ENCODE peak calls at places on chromosomes 11 and 22, in seven cellular contexts. One of them, this sample, is unnamed.

GRCh38 chr11:11382858-11383532 is 29.9 kb upstream of the CSNK2A3 start:
- DNase-seq in esophagus squamous epithelium: no peak
- DNase-seq in HCT116: no peak
- DNase-seq in fibroblast of lung: no peak
- DNase-seq in vagina: peak; percentile 40
- DNase-seq in adrenal gland: no peak
- DNase-seq in heart left ventricle: no peak
- DNase-seq in this sample: no peak

GRCh38 chr11:73530109-73530508 is 67.8 kb downstream of the FAM168A start:
- DNase-seq in fibroblast of lung: no peak
- DNase-seq in heart left ventricle: no peak
- DNase-seq in esophagus squamous epithelium: no peak
- DNase-seq in HCT116: no peak
- DNase-seq in vagina: no peak
- DNase-seq in adrenal gland: no peak
- DNase-seq in this sample: no peak

GRCh38 chr11:13970986-13971385 is 8.5 kb downstream of the SPON1 start:
- DNase-seq in heart left ventricle: no peak
- DNase-seq in esophagus squamous epithelium: no peak
- DNase-seq in adrenal gland: no peak
- DNase-seq in vagina: no peak
- DNase-seq in HCT116: peak; percentile 24
- DNase-seq in fibroblast of lung: peak; percentile 68
- DNase-seq in this sample: no peak

GRCh38 chr11:36600155-36600554 is 2.1 kb upstream of the RAG2 start:
- DNase-seq in fibroblast of lung: no peak
- DNase-seq in esophagus squamous epithelium: no peak
- DNase-seq in heart left ventricle: no peak
- DNase-seq in adrenal gland: no peak
- DNase-seq in vagina: no peak
- DNase-seq in HCT116: no peak
- DNase-seq in this sample: no peak

GRCh38 chr22:37420656-37421467 is 6.4 kb downstream of the ELFN2 start:
- DNase-seq in vagina: no peak
- DNase-seq in heart left ventricle: no peak
- DNase-seq in adrenal gland: no peak
- DNase-seq in esophagus squamous epithelium: no peak
- DNase-seq in fibroblast of lung: no peak
- DNase-seq in HCT116: no peak
- DNase-seq in this sample: no peak

GRCh38 chr11:33895752-33896137 is 3.9 kb upstream of the LMO2 start:
- DNase-seq in heart left ventricle: no peak
- DNase-seq in HCT116: no peak
- DNase-seq in adrenal gland: no peak
- DNase-seq in fibroblast of lung: no peak
- DNase-seq in esophagus squamous epithelium: no peak
- DNase-seq in vagina: no peak
- DNase-seq in this sample: no peak

GRCh38 chr11:112784323-112785073 is 176.7 kb upstream of the NCAM1 start:
- DNase-seq in heart left ventricle: peak; percentile 72
- DNase-seq in fibroblast of lung: peak; percentile 11
- DNase-seq in adrenal gland: peak; percentile 71
- DNase-seq in esophagus squamous epithelium: no peak
- DNase-seq in HCT116: no peak
- DNase-seq in vagina: no peak
- DNase-seq in this sample: no peak

GRCh38 chr22:19786959-19787848 is 26.6 kb downstream of the TBX1 start:
- DNase-seq in HCT116: no peak
- DNase-seq in esophagus squamous epithelium: no peak
- DNase-seq in heart left ventricle: no peak
- DNase-seq in adrenal gland: no peak
- DNase-seq in fibroblast of lung: no peak
- DNase-seq in vagina: no peak
- DNase-seq in this sample: peak; percentile 84

GRCh38 chr11:127052420-127052819 is 51.9 kb upstream of the KIRREL3 start:
- DNase-seq in fibroblast of lung: no peak
- DNase-seq in adrenal gland: no peak
- DNase-seq in vagina: no peak
- DNase-seq in esophagus squamous epithelium: no peak
- DNase-seq in HCT116: no peak
- DNase-seq in heart left ventricle: no peak
- DNase-seq in this sample: no peak

GRCh38 chr11:34407121-34407813 is 31.5 kb upstream of the CAT start:
- DNase-seq in vagina: no peak
- DNase-seq in esophagus squamous epithelium: no peak
- DNase-seq in adrenal gland: no peak
- DNase-seq in fibroblast of lung: no peak
- DNase-seq in HCT116: no peak
- DNase-seq in heart left ventricle: no peak
- DNase-seq in this sample: no peak

GRCh38 chr22:33917744-33918406 is 2.4 kb downstream of the LARGE1 start:
- DNase-seq in esophagus squamous epithelium: no peak
- DNase-seq in fibroblast of lung: peak; percentile 53
- DNase-seq in vagina: no peak
- DNase-seq in heart left ventricle: no peak
- DNase-seq in HCT116: no peak
- DNase-seq in adrenal gland: no peak
- DNase-seq in this sample: no peak

GRCh38 chr11:121104223-121104831 is 3.3 kb downstream of the TECTA start:
- DNase-seq in vagina: peak; percentile 72
- DNase-seq in adrenal gland: no peak
- DNase-seq in HCT116: no peak
- DNase-seq in esophagus squamous epithelium: no peak
- DNase-seq in fibroblast of lung: no peak
- DNase-seq in heart left ventricle: peak; percentile 10
- DNase-seq in this sample: no peak

GRCh38 chr22:45551310-45552016 is 48.8 kb downstream of the FBLN1 start:
- DNase-seq in heart left ventricle: peak; percentile 31
- DNase-seq in vagina: no peak
- DNase-seq in fibroblast of lung: no peak
- DNase-seq in esophagus squamous epithelium: no peak
- DNase-seq in HCT116: no peak
- DNase-seq in adrenal gland: peak; percentile 76
- DNase-seq in this sample: peak; percentile 81

GRCh38 chr22:46443850-46444389 is 93.5 kb downstream of the CELSR1 start:
- DNase-seq in HCT116: no peak
- DNase-seq in vagina: no peak
- DNase-seq in esophagus squamous epithelium: no peak
- DNase-seq in adrenal gland: no peak
- DNase-seq in heart left ventricle: no peak
- DNase-seq in fibroblast of lung: no peak
- DNase-seq in this sample: no peak

GRCh38 chr11:109298865-109299264 is 123.1 kb upstream of the C11orf87 start:
- DNase-seq in heart left ventricle: no peak
- DNase-seq in vagina: no peak
- DNase-seq in adrenal gland: no peak
- DNase-seq in esophagus squamous epithelium: no peak
- DNase-seq in fibroblast of lung: no peak
- DNase-seq in HCT116: no peak
- DNase-seq in this sample: no peak

GRCh38 chr22:29689872-29690213 is 30.0 kb upstream of the CABP7 start:
- DNase-seq in esophagus squamous epithelium: no peak
- DNase-seq in adrenal gland: peak; percentile 78
- DNase-seq in vagina: no peak
- DNase-seq in HCT116: no peak
- DNase-seq in fibroblast of lung: peak; percentile 58
- DNase-seq in heart left ventricle: peak; percentile 45
- DNase-seq in this sample: no peak

GRCh38 chr11:119573858-119574257 is 150.9 kb upstream of the THY1 start:
- DNase-seq in heart left ventricle: no peak
- DNase-seq in adrenal gland: no peak
- DNase-seq in esophagus squamous epithelium: no peak
- DNase-seq in fibroblast of lung: no peak
- DNase-seq in HCT116: no peak
- DNase-seq in vagina: no peak
- DNase-seq in this sample: no peak

GRCh38 chr11:83219095-83219494 is 25.6 kb downstream of the ANKRD42 start:
- DNase-seq in adrenal gland: no peak
- DNase-seq in vagina: no peak
- DNase-seq in fibroblast of lung: no peak
- DNase-seq in esophagus squamous epithelium: no peak
- DNase-seq in HCT116: no peak
- DNase-seq in heart left ventricle: no peak
- DNase-seq in this sample: no peak
- TF ChIP-seq CTCF in adrenal gland: no peak
- TF ChIP-seq CTCF in vagina: no peak
- TF ChIP-seq CTCF in fibroblast of lung: no peak
- TF ChIP-seq CTCF in esophagus squamous epithelium: no peak
- TF ChIP-seq CTCF in HCT116: no peak
- TF ChIP-seq CTCF in heart left ventricle: no peak
- TF ChIP-seq CTCF in this sample: peak; percentile 42

GRCh38 chr11:69645801-69646492 is 5.0 kb downstream of the CCND1 start:
- DNase-seq in esophagus squamous epithelium: no peak
- DNase-seq in fibroblast of lung: no peak
- DNase-seq in adrenal gland: no peak
- DNase-seq in HCT116: no peak
- DNase-seq in vagina: no peak
- DNase-seq in heart left ventricle: no peak
- DNase-seq in this sample: no peak

GRCh38 chr11:69643646-69644045 is 2.7 kb downstream of the CCND1 start:
- DNase-seq in vagina: no peak
- DNase-seq in HCT116: no peak
- DNase-seq in esophagus squamous epithelium: no peak
- DNase-seq in heart left ventricle: no peak
- DNase-seq in adrenal gland: no peak
- DNase-seq in fibroblast of lung: no peak
- DNase-seq in this sample: no peak

GRCh38 chr11:69646493-69647201 is 5.7 kb downstream of the CCND1 start:
- DNase-seq in vagina: no peak
- DNase-seq in heart left ventricle: no peak
- DNase-seq in HCT116: no peak
- DNase-seq in fibroblast of lung: no peak
- DNase-seq in esophagus squamous epithelium: no peak
- DNase-seq in adrenal gland: no peak
- DNase-seq in this sample: peak; percentile 66

GRCh38 chr11:69644071-69644961 is 3.4 kb downstream of the CCND1 start:
- DNase-seq in heart left ventricle: peak; percentile 87
- DNase-seq in adrenal gland: peak; percentile 86
- DNase-seq in esophagus squamous epithelium: no peak
- DNase-seq in HCT116: no peak
- DNase-seq in vagina: no peak
- DNase-seq in fibroblast of lung: peak; percentile 97
- DNase-seq in this sample: no peak

GRCh38 chr11:69644962-69645675 is 4.2 kb downstream of the CCND1 start:
- DNase-seq in vagina: no peak
- DNase-seq in fibroblast of lung: no peak
- DNase-seq in adrenal gland: no peak
- DNase-seq in esophagus squamous epithelium: no peak
- DNase-seq in heart left ventricle: no peak
- DNase-seq in HCT116: no peak
- DNase-seq in this sample: no peak
- TF ChIP-seq CTCF in vagina: no peak
- TF ChIP-seq CTCF in fibroblast of lung: no peak
- TF ChIP-seq CTCF in adrenal gland: no peak
- TF ChIP-seq CTCF in esophagus squamous epithelium: no peak
- TF ChIP-seq CTCF in heart left ventricle: no peak
- TF ChIP-seq CTCF in HCT116: no peak
- TF ChIP-seq CTCF in this sample: no peak

GRCh38 chr11:132284048-132284447 is 913.6 kb downstream of the NTM start:
- DNase-seq in vagina: no peak
- DNase-seq in heart left ventricle: no peak
- DNase-seq in HCT116: no peak
- DNase-seq in fibroblast of lung: no peak
- DNase-seq in adrenal gland: no peak
- DNase-seq in esophagus squamous epithelium: no peak
- DNase-seq in this sample: no peak

GRCh38 chr11:132284611-132285010 is 914.2 kb downstream of the NTM start:
- DNase-seq in HCT116: no peak
- DNase-seq in heart left ventricle: no peak
- DNase-seq in esophagus squamous epithelium: no peak
- DNase-seq in adrenal gland: no peak
- DNase-seq in vagina: no peak
- DNase-seq in fibroblast of lung: no peak
- DNase-seq in this sample: no peak

GRCh38 chr11:132278801-132279574 is 908.6 kb downstream of the NTM start:
- DNase-seq in fibroblast of lung: peak; percentile 42
- DNase-seq in adrenal gland: no peak
- DNase-seq in HCT116: no peak
- DNase-seq in vagina: no peak
- DNase-seq in heart left ventricle: no peak
- DNase-seq in esophagus squamous epithelium: no peak
- DNase-seq in this sample: no peak
- TF ChIP-seq CTCF in fibroblast of lung: peak; percentile 70
- TF ChIP-seq CTCF in adrenal gland: no peak
- TF ChIP-seq CTCF in HCT116: no peak
- TF ChIP-seq CTCF in vagina: no peak
- TF ChIP-seq CTCF in heart left ventricle: peak; percentile 15
- TF ChIP-seq CTCF in esophagus squamous epithelium: no peak
- TF ChIP-seq CTCF in this sample: peak; percentile 82

GRCh38 chr11:57205046-57205671 is 23.4 kb downstream of the LRRC55 start:
- DNase-seq in esophagus squamous epithelium: no peak
- DNase-seq in heart left ventricle: peak; percentile 25
- DNase-seq in HCT116: no peak
- DNase-seq in fibroblast of lung: peak; percentile 43
- DNase-seq in adrenal gland: no peak
- DNase-seq in vagina: no peak
- DNase-seq in this sample: no peak
- TF ChIP-seq CTCF in esophagus squamous epithelium: no peak
- TF ChIP-seq CTCF in heart left ventricle: no peak
- TF ChIP-seq CTCF in HCT116: no peak
- TF ChIP-seq CTCF in fibroblast of lung: no peak
- TF ChIP-seq CTCF in adrenal gland: no peak
- TF ChIP-seq CTCF in vagina: no peak
- TF ChIP-seq CTCF in this sample: peak; percentile 19

GRCh38 chr11:117818036-117818858 is 6.3 kb downstream of the FXYD2 start:
- DNase-seq in vagina: no peak
- DNase-seq in fibroblast of lung: peak; percentile 31
- DNase-seq in esophagus squamous epithelium: no peak
- DNase-seq in HCT116: no peak
- DNase-seq in heart left ventricle: no peak
- DNase-seq in adrenal gland: peak; percentile 69
- DNase-seq in this sample: peak; percentile 44
- TF ChIP-seq CTCF in vagina: no peak
- TF ChIP-seq CTCF in fibroblast of lung: no peak
- TF ChIP-seq CTCF in esophagus squamous epithelium: no peak
- TF ChIP-seq CTCF in HCT116: no peak
- TF ChIP-seq CTCF in heart left ventricle: no peak
- TF ChIP-seq CTCF in adrenal gland: no peak
- TF ChIP-seq CTCF in this sample: peak; percentile 11

GRCh38 chr22:49350441-49351121 is 477.1 kb downstream of the BRD1 start:
- DNase-seq in HCT116: no peak
- DNase-seq in adrenal gland: no peak
- DNase-seq in esophagus squamous epithelium: no peak
- DNase-seq in heart left ventricle: no peak
- DNase-seq in vagina: no peak
- DNase-seq in fibroblast of lung: no peak
- DNase-seq in this sample: peak; percentile 63
- TF ChIP-seq CTCF in HCT116: no peak
- TF ChIP-seq CTCF in adrenal gland: no peak
- TF ChIP-seq CTCF in esophagus squamous epithelium: no peak
- TF ChIP-seq CTCF in heart left ventricle: no peak
- TF ChIP-seq CTCF in vagina: no peak
- TF ChIP-seq CTCF in fibroblast of lung: no peak
- TF ChIP-seq CTCF in this sample: peak; percentile 35

GRCh38 chr11:46391578-46392420 is at the start of gene CHRM4:
- DNase-seq in HCT116: no peak
- DNase-seq in esophagus squamous epithelium: no peak
- DNase-seq in fibroblast of lung: peak; percentile 24
- DNase-seq in vagina: no peak
- DNase-seq in adrenal gland: no peak
- DNase-seq in heart left ventricle: no peak
- DNase-seq in this sample: no peak
- TF ChIP-seq CTCF in HCT116: peak; percentile 33
- TF ChIP-seq CTCF in esophagus squamous epithelium: no peak
- TF ChIP-seq CTCF in fibroblast of lung: peak; percentile 36
- TF ChIP-seq CTCF in vagina: no peak
- TF ChIP-seq CTCF in adrenal gland: no peak
- TF ChIP-seq CTCF in heart left ventricle: no peak
- TF ChIP-seq CTCF in this sample: peak; percentile 78

GRCh38 chr11:94662065-94662779 is 95.1 kb downstream of the PIWIL4 start:
- DNase-seq in adrenal gland: no peak
- DNase-seq in fibroblast of lung: no peak
- DNase-seq in vagina: no peak
- DNase-seq in HCT116: no peak
- DNase-seq in esophagus squamous epithelium: no peak
- DNase-seq in heart left ventricle: no peak
- DNase-seq in this sample: no peak
- TF ChIP-seq CTCF in adrenal gland: no peak
- TF ChIP-seq CTCF in fibroblast of lung: no peak
- TF ChIP-seq CTCF in vagina: no peak
- TF ChIP-seq CTCF in HCT116: no peak
- TF ChIP-seq CTCF in esophagus squamous epithelium: no peak
- TF ChIP-seq CTCF in heart left ventricle: no peak
- TF ChIP-seq CTCF in this sample: no peak